ENCODE peak calls at places on chromosomes 11 and 22, in five cellular contexts. One of them, this sample, is unnamed.
A peak's percentile ranks its signal among the peaks of the same experiment; 100 is the strongest.

GRCh38 chr11:132824642-132825041 is 707.7 kb downstream of the OPCML start:
- DNase-seq in neuronal stem cell: no peak
- DNase-seq in trophoblast cell: no peak
- DNase-seq in H9: no peak
- DNase-seq in H1: no peak
- DNase-seq in this sample: no peak

GRCh38 chr11:125750629-125751028 is 4.5 kb downstream of the PATE1 start:
- DNase-seq in neuronal stem cell: no peak
- DNase-seq in trophoblast cell: no peak
- DNase-seq in H9: no peak
- DNase-seq in H1: no peak
- DNase-seq in this sample: no peak

GRCh38 chr11:65026810-65027209 is 429 bp upstream of the SNX15 start:
- DNase-seq in neuronal stem cell: no peak
- DNase-seq in trophoblast cell: peak; percentile 22
- DNase-seq in H9: no peak
- DNase-seq in H1: no peak
- DNase-seq in this sample: no peak

GRCh38 chr11:8631395-8632110 is 37.5 kb upstream of the STK33 start:
- DNase-seq in neuronal stem cell: no peak
- DNase-seq in trophoblast cell: no peak
- DNase-seq in H9: no peak
- DNase-seq in H1: no peak
- DNase-seq in this sample: peak; percentile 81

GRCh38 chr11:70433526-70433925 is 35.2 kb downstream of the CTTN start:
- DNase-seq in neuronal stem cell: no peak
- DNase-seq in trophoblast cell: no peak
- DNase-seq in H9: no peak
- DNase-seq in H1: no peak
- DNase-seq in this sample: no peak

GRCh38 chr22:38417252-38418060 is 37.5 kb downstream of the KCNJ4 start:
- DNase-seq in neuronal stem cell: no peak
- DNase-seq in trophoblast cell: no peak
- DNase-seq in H9: no peak
- DNase-seq in H1: no peak
- DNase-seq in this sample: no peak

GRCh38 chr11:115759622-115760527 is 255.7 kb upstream of the CADM1 start:
- DNase-seq in neuronal stem cell: peak; percentile 33
- DNase-seq in trophoblast cell: no peak
- DNase-seq in H9: peak; percentile 55
- DNase-seq in H1: peak; percentile 78
- DNase-seq in this sample: peak; percentile 11

GRCh38 chr11:67357831-67358555 is 4.6 kb upstream of the POLD4 start:
- DNase-seq in neuronal stem cell: no peak
- DNase-seq in trophoblast cell: no peak
- DNase-seq in H9: no peak
- DNase-seq in H1: no peak
- DNase-seq in this sample: peak; percentile 49

GRCh38 chr11:80241766-80242165 is 800.9 kb upstream of the TENM4 start:
- DNase-seq in neuronal stem cell: no peak
- DNase-seq in trophoblast cell: no peak
- DNase-seq in H9: no peak
- DNase-seq in H1: no peak
- DNase-seq in this sample: no peak

GRCh38 chr11:134391656-134392055 is 20.4 kb downstream of the B3GAT1 start:
- DNase-seq in neuronal stem cell: no peak
- DNase-seq in trophoblast cell: no peak
- DNase-seq in H9: no peak
- DNase-seq in H1: no peak
- DNase-seq in this sample: no peak

GRCh38 chr11:45745065-45745811 is 59.7 kb upstream of the SLC35C1 start:
- DNase-seq in neuronal stem cell: no peak
- DNase-seq in trophoblast cell: no peak
- DNase-seq in H9: no peak
- DNase-seq in H1: no peak
- DNase-seq in this sample: no peak

GRCh38 chr11:61839742-61840141 is 11.6 kb downstream of the FADS2 start:
- DNase-seq in neuronal stem cell: no peak
- DNase-seq in trophoblast cell: no peak
- DNase-seq in H9: no peak
- DNase-seq in H1: no peak
- DNase-seq in this sample: no peak

GRCh38 chr11:7595016-7595869 is 78.1 kb downstream of the CYB5R2 start:
- DNase-seq in neuronal stem cell: no peak
- DNase-seq in trophoblast cell: no peak
- DNase-seq in H9: peak; percentile 53
- DNase-seq in H1: no peak
- DNase-seq in this sample: no peak

GRCh38 chr11:94788396-94788795 is 20.2 kb downstream of the AMOTL1 start:
- DNase-seq in neuronal stem cell: no peak
- DNase-seq in trophoblast cell: no peak
- DNase-seq in H9: no peak
- DNase-seq in H1: no peak
- DNase-seq in this sample: peak; percentile 62

GRCh38 chr11:2940166-2940929 is 11.1 kb upstream of the PHLDA2 start:
- DNase-seq in neuronal stem cell: no peak
- DNase-seq in trophoblast cell: no peak
- DNase-seq in H9: peak; percentile 29
- DNase-seq in H1: no peak
- DNase-seq in this sample: peak; percentile 47

GRCh38 chr11:93577291-93577690 is 34.1 kb upstream of the SMCO4 start:
- DNase-seq in neuronal stem cell: no peak
- DNase-seq in trophoblast cell: no peak
- DNase-seq in H9: no peak
- DNase-seq in H1: no peak
- DNase-seq in this sample: no peak

GRCh38 chr22:48743601-48744282 is 1083.9 kb downstream of the BRD1 start:
- DNase-seq in neuronal stem cell: no peak
- DNase-seq in trophoblast cell: no peak
- DNase-seq in H9: no peak
- DNase-seq in H1: peak; percentile 37
- DNase-seq in this sample: no peak

GRCh38 chr22:24554316-24555159 is at the start of gene GUCD1:
- DNase-seq in neuronal stem cell: no peak
- DNase-seq in trophoblast cell: peak; percentile 11
- DNase-seq in H9: peak; percentile 39
- DNase-seq in H1: no peak
- DNase-seq in this sample: peak; percentile 72

GRCh38 chr11:91694331-91694730 is 530.3 kb upstream of the FAT3 start:
- DNase-seq in neuronal stem cell: no peak
- DNase-seq in trophoblast cell: no peak
- DNase-seq in H9: no peak
- DNase-seq in H1: no peak
- DNase-seq in this sample: no peak

GRCh38 chr11:134486704-134487103 is 74.7 kb upstream of the B3GAT1 start:
- DNase-seq in neuronal stem cell: no peak
- DNase-seq in trophoblast cell: no peak
- DNase-seq in H9: peak; percentile 12
- DNase-seq in H1: no peak
- DNase-seq in this sample: no peak

GRCh38 chr11:70067591-70068341 is 10.4 kb upstream of the ANO1 start:
- DNase-seq in neuronal stem cell: peak; percentile 41
- DNase-seq in trophoblast cell: peak; percentile 92
- DNase-seq in H9: peak; percentile 68
- DNase-seq in H1: peak; percentile 50
- DNase-seq in this sample: no peak

GRCh38 chr22:22893077-22893805 is 5.6 kb downstream of the IGLL5 start:
- DNase-seq in neuronal stem cell: no peak
- DNase-seq in trophoblast cell: no peak
- DNase-seq in H9: no peak
- DNase-seq in H1: no peak
- DNase-seq in this sample: no peak

GRCh38 chr11:102430158-102430836 is 22.3 kb downstream of the TMEM123 start:
- DNase-seq in neuronal stem cell: no peak
- DNase-seq in trophoblast cell: no peak
- DNase-seq in H9: no peak
- DNase-seq in H1: no peak
- DNase-seq in this sample: no peak

GRCh38 chr11:75839851-75840250 is 24.8 kb downstream of the UVRAG start:
- DNase-seq in neuronal stem cell: no peak
- DNase-seq in trophoblast cell: no peak
- DNase-seq in H9: no peak
- DNase-seq in H1: no peak
- DNase-seq in this sample: no peak

GRCh38 chr11:117816151-117816741 is 8.3 kb downstream of the FXYD2 start:
- DNase-seq in neuronal stem cell: peak; percentile 62
- DNase-seq in trophoblast cell: no peak
- DNase-seq in H9: peak; percentile 70
- DNase-seq in H1: no peak
- DNase-seq in this sample: peak; percentile 71

GRCh38 chr11:96094156-96094555 is 170.2 kb upstream of the MTMR2 start:
- DNase-seq in neuronal stem cell: no peak
- DNase-seq in trophoblast cell: no peak
- DNase-seq in H9: no peak
- DNase-seq in H1: no peak
- DNase-seq in this sample: no peak

GRCh38 chr11:96092511-96092910 is 168.6 kb upstream of the MTMR2 start:
- DNase-seq in neuronal stem cell: no peak
- DNase-seq in trophoblast cell: no peak
- DNase-seq in H9: no peak
- DNase-seq in H1: no peak
- DNase-seq in this sample: no peak

GRCh38 chr11:96090711-96091110 is 166.8 kb upstream of the MTMR2 start:
- DNase-seq in neuronal stem cell: no peak
- DNase-seq in trophoblast cell: peak; percentile 48
- DNase-seq in H9: no peak
- DNase-seq in H1: no peak
- DNase-seq in this sample: peak; percentile 86

GRCh38 chr11:96088914-96089313 is 165.0 kb upstream of the MTMR2 start:
- DNase-seq in neuronal stem cell: no peak
- DNase-seq in trophoblast cell: no peak
- DNase-seq in H9: no peak
- DNase-seq in H1: no peak
- DNase-seq in this sample: peak; percentile 48

DNA sequence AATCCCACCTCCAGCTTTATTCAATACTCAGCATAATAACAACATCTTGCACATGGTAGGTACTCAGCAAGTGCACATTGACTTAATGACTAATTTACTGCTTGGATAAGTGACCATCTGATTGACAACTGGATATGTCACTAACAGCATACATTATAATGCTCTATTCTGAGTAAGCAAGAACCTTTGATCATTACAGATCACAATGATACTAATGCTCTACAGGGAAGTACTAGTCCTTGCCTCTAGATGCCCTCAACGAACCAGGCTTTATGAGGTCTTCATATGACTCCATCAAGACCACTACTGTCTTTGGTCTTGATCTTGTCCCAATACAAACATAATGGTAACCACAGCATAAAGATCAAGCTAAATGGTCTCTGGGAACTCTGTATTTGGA is 167.6 kb upstream of the MTMR2 start:
- DNase-seq in neuronal stem cell: no peak
- DNase-seq in trophoblast cell: no peak
- DNase-seq in H9: no peak
- DNase-seq in H1: no peak
- DNase-seq in this sample: no peak
- H2BK120ac ChIP-seq in neuronal stem cell: no peak overlapping the region
- H2BK120ac ChIP-seq in trophoblast cell: peak overlapping the region; percentile 80
- H2BK120ac ChIP-seq in H9: no peak overlapping the region
- H2BK120ac ChIP-seq in H1: no peak overlapping the region
- H2BK120ac ChIP-seq in this sample: no peak overlapping the region

DNA sequence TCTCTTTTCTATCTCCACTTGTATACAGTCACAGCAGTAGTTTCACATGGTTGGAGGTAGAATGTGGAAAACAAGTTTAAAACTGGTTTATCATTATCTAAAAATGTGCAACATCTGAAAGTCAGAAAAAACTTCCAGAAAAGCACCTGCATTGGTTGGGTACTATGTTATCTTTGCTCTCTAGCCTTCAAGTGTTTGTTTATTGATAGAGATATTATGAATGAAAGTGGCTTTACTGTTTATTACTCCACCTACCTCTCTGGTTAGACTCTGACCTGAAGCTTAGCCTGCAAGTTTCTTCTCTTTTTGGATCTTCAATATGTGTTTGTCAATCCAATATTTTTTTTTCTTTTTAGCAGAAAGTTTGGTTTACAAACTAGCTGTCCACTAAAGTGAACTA is 2161.4 kb upstream of the RAG2 start:
- DNase-seq in neuronal stem cell: no peak
- DNase-seq in trophoblast cell: no peak
- DNase-seq in H9: no peak
- DNase-seq in H1: no peak
- DNase-seq in this sample: no peak
- H2BK12ac ChIP-seq in neuronal stem cell: no peak overlapping the region
- H2BK12ac ChIP-seq in trophoblast cell: no peak overlapping the region
- H2BK12ac ChIP-seq in H9: no peak overlapping the region
- H2BK12ac ChIP-seq in H1: no peak overlapping the region
- H2BK12ac ChIP-seq in this sample: no peak overlapping the region

DNA sequence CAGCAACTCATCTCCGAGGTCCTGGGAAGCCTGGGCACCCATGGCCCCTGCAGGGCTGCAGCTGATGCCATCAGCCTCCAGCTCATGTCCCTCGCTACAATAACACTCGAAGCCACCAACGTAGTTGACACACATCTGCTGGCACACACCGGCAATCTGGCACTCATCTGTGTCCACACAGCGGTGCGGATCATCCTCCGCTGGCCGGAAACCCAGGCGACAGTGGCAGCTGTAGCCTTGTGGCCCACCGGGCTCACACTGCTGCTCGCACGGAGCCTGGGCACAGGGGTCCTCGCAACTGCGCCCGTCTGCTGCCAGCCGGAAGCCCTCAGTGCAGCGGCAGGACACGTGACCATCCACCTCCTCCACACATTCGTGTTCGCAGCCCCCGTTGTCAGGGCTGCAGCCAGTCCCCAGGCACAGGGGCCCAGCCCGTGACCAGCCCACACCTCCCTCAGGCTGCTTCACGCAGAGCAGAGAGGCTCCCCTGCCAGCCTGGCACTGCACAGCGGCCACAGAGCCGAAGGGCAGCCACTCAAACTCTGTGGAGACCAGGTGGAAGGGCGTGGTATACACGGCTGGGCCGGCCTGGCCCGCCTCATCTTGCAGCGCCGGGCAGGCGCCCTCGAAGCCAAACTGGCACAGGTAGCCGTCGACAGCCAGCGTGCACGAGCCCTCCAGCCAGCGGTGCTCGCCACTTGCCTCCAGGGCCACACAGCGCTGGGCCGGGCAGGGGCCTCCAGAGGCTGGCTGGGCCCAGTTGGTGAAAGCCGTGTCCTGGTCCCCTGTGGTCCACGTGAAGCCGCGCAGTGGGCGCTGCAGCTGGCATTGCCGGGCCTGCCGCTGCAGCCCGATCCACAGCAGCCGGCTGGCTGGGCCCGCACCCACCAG is 678 bp downstream of the CD248 start:
- DNase-seq in neuronal stem cell: no peak
- DNase-seq in trophoblast cell: no peak
- DNase-seq in H9: no peak
- DNase-seq in H1: no peak
- DNase-seq in this sample: no peak
- H3K14ac ChIP-seq in neuronal stem cell: peak overlapping the region; percentile 91
- H3K14ac ChIP-seq in trophoblast cell: peak overlapping the region; percentile 29
- H3K14ac ChIP-seq in H9: peak overlapping the region; percentile 4
- H3K14ac ChIP-seq in H1: no peak overlapping the region
- H3K14ac ChIP-seq in this sample: no peak overlapping the region

DNA sequence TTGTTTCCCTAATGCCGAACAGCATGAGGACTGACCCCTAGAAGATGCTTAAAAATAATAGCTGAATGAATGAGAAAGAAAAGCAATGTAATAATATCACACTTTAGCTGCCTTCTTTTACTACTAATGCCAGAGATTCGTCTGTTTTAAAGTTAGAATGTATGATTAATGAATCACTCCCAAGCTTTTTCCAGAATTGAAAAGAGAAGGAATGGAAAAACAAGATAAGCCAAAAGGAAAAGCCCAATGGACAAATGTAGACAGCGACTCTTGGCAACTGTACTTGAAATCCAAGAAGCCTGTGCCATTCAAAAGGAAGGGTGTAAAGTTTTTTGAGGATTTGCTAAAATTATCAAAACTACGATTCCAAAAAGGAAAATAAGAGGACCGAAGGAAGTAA is 40.7 kb upstream of the PAMR1 start:
- DNase-seq in neuronal stem cell: no peak
- DNase-seq in trophoblast cell: no peak
- DNase-seq in H9: no peak
- DNase-seq in H1: no peak
- DNase-seq in this sample: no peak
- H2BK120ac ChIP-seq in neuronal stem cell: no peak overlapping the region
- H2BK120ac ChIP-seq in trophoblast cell: no peak overlapping the region
- H2BK120ac ChIP-seq in H9: no peak overlapping the region
- H2BK120ac ChIP-seq in H1: no peak overlapping the region
- H2BK120ac ChIP-seq in this sample: no peak overlapping the region